ENCODE peak calls at places on chromosomes 4 and X, in nine cellular contexts. One of them, this sample, is unnamed. For H3K9me3, the result is how much of the 10 kb centered on the place peaks cover.

GRCh38 chr4:165208741-165209388 is 1.5 kb downstream of the KLHL2 start:
- DNase-seq in adipocyte: no peak
- DNase-seq in stomach: no peak
- DNase-seq in left lung: no peak
- DNase-seq in breast epithelium: no peak
- DNase-seq in tibial nerve: no peak
- DNase-seq in right atrium auricular region: no peak
- DNase-seq in PC-3: peak
- DNase-seq in body of pancreas: no peak
- DNase-seq in this sample: no peak

GRCh38 chrX:47224266-47224895 is 5.9 kb downstream of the CDK16 start:
- DNase-seq in adipocyte: no peak
- DNase-seq in stomach: no peak
- DNase-seq in left lung: no peak
- DNase-seq in breast epithelium: no peak
- DNase-seq in tibial nerve: no peak
- DNase-seq in right atrium auricular region: no peak
- DNase-seq in PC-3: no peak
- DNase-seq in body of pancreas: no peak
- DNase-seq in this sample: no peak

GRCh38 chr4:24978291-24979072 is 52.3 kb downstream of the LGI2 start:
- DNase-seq in adipocyte: no peak
- DNase-seq in stomach: no peak
- DNase-seq in left lung: no peak
- DNase-seq in breast epithelium: no peak
- DNase-seq in tibial nerve: peak
- DNase-seq in right atrium auricular region: no peak
- DNase-seq in PC-3: no peak
- DNase-seq in body of pancreas: no peak
- DNase-seq in this sample: no peak

GRCh38 chrX:110418220-110418856 is 59.7 kb downstream of the RTL9 start:
- DNase-seq in adipocyte: peak
- DNase-seq in stomach: peak
- DNase-seq in left lung: no peak
- DNase-seq in breast epithelium: no peak
- DNase-seq in tibial nerve: peak
- DNase-seq in right atrium auricular region: no peak
- DNase-seq in PC-3: peak
- DNase-seq in body of pancreas: peak
- DNase-seq in this sample: peak

GRCh38 chr4:162849922-162850321 is 316.8 kb downstream of the NAF1 start:
- DNase-seq in adipocyte: no peak
- DNase-seq in stomach: no peak
- DNase-seq in left lung: no peak
- DNase-seq in breast epithelium: no peak
- DNase-seq in tibial nerve: no peak
- DNase-seq in right atrium auricular region: no peak
- DNase-seq in PC-3: no peak
- DNase-seq in body of pancreas: no peak
- DNase-seq in this sample: no peak

GRCh38 chr4:138035781-138036258 is 206.3 kb downstream of the SLC7A11 start:
- DNase-seq in adipocyte: peak
- DNase-seq in stomach: no peak
- DNase-seq in left lung: no peak
- DNase-seq in breast epithelium: no peak
- DNase-seq in tibial nerve: peak
- DNase-seq in right atrium auricular region: no peak
- DNase-seq in PC-3: peak
- DNase-seq in body of pancreas: no peak
- DNase-seq in this sample: peak

GRCh38 chr4:18051281-18051680 is 29.7 kb upstream of the LCORL start:
- DNase-seq in adipocyte: peak
- DNase-seq in stomach: no peak
- DNase-seq in left lung: no peak
- DNase-seq in breast epithelium: no peak
- DNase-seq in tibial nerve: no peak
- DNase-seq in right atrium auricular region: no peak
- DNase-seq in PC-3: peak
- DNase-seq in body of pancreas: no peak
- DNase-seq in this sample: no peak

GRCh38 chrX:21912220-21912619 is 28.3 kb upstream of the SMS start:
- DNase-seq in adipocyte: no peak
- DNase-seq in stomach: no peak
- DNase-seq in left lung: no peak
- DNase-seq in breast epithelium: no peak
- DNase-seq in tibial nerve: no peak
- DNase-seq in right atrium auricular region: no peak
- DNase-seq in PC-3: no peak
- DNase-seq in body of pancreas: no peak
- DNase-seq in this sample: no peak

GRCh38 chrX:65463550-65463949 is 71.0 kb downstream of the LAS1L start:
- DNase-seq in adipocyte: peak
- DNase-seq in stomach: no peak
- DNase-seq in left lung: no peak
- DNase-seq in breast epithelium: no peak
- DNase-seq in tibial nerve: no peak
- DNase-seq in right atrium auricular region: no peak
- DNase-seq in PC-3: no peak
- DNase-seq in body of pancreas: no peak
- DNase-seq in this sample: no peak

GRCh38 chr4:61540944-61541343 is 340.8 kb downstream of the ADGRL3 start:
- DNase-seq in adipocyte: no peak
- DNase-seq in stomach: peak
- DNase-seq in left lung: no peak
- DNase-seq in breast epithelium: no peak
- DNase-seq in tibial nerve: no peak
- DNase-seq in right atrium auricular region: no peak
- DNase-seq in PC-3: no peak
- DNase-seq in body of pancreas: no peak
- DNase-seq in this sample: no peak

GRCh38 chr4:151541438-151542071 is 132.6 kb downstream of the FHIP1A start:
- DNase-seq in adipocyte: peak
- DNase-seq in stomach: no peak
- DNase-seq in left lung: no peak
- DNase-seq in breast epithelium: no peak
- DNase-seq in tibial nerve: no peak
- DNase-seq in right atrium auricular region: no peak
- DNase-seq in PC-3: peak
- DNase-seq in body of pancreas: no peak
- DNase-seq in this sample: peak

GRCh38 chr4:183354213-183354612 is 32.0 kb upstream of the CLDN24 start:
- DNase-seq in adipocyte: no peak
- DNase-seq in stomach: no peak
- DNase-seq in left lung: no peak
- DNase-seq in breast epithelium: no peak
- DNase-seq in tibial nerve: no peak
- DNase-seq in right atrium auricular region: no peak
- DNase-seq in PC-3: peak
- DNase-seq in body of pancreas: no peak
- DNase-seq in this sample: no peak

GRCh38 chrX:103200951-103201529 is 13.9 kb upstream of the BEX4 start:
- DNase-seq in adipocyte: no peak
- DNase-seq in stomach: no peak
- DNase-seq in left lung: no peak
- DNase-seq in breast epithelium: no peak
- DNase-seq in tibial nerve: no peak
- DNase-seq in right atrium auricular region: no peak
- DNase-seq in PC-3: no peak
- DNase-seq in body of pancreas: no peak
- DNase-seq in this sample: no peak

GRCh38 chr4:164485169-164485568 is 268.8 kb upstream of the SMIM31 start:
- DNase-seq in adipocyte: no peak
- DNase-seq in stomach: no peak
- DNase-seq in left lung: no peak
- DNase-seq in breast epithelium: no peak
- DNase-seq in tibial nerve: no peak
- DNase-seq in right atrium auricular region: no peak
- DNase-seq in PC-3: no peak
- DNase-seq in body of pancreas: no peak
- DNase-seq in this sample: no peak

GRCh38 chr4:2794707-2795557 is 2.0 kb downstream of the SH3BP2 start:
- DNase-seq in adipocyte: peak
- DNase-seq in stomach: peak
- DNase-seq in left lung: peak
- DNase-seq in breast epithelium: peak
- DNase-seq in tibial nerve: peak
- DNase-seq in right atrium auricular region: no peak
- DNase-seq in PC-3: no peak
- DNase-seq in body of pancreas: peak
- DNase-seq in this sample: no peak

DNA sequence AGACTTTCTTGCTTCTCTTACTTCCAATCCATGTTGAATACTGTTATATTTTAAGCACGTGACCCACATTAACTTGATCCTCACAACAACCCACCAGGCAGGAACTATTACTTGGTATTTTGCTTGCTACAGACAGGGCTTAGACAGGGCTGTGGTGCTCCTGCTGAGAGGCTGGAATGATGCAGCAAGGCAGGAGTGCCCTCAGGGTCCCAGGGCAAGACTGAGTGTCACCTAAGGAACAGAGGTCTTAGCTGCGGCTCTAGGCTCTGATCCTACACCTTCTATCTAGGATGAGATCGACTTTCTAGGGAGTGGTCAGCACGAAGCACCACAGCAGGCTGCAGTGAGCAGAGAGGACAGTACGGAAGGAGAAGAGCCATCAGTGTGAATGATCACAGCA is 20.0 kb downstream of the TAPT1 start:
- DNase-seq in adipocyte: no peak
- DNase-seq in stomach: no peak
- DNase-seq in left lung: no peak
- DNase-seq in breast epithelium: no peak
- DNase-seq in tibial nerve: no peak
- DNase-seq in right atrium auricular region: no peak
- DNase-seq in PC-3: no peak
- DNase-seq in body of pancreas: no peak
- DNase-seq in this sample: no peak
- H3K9me3 ChIP-seq in adipocyte: under half
- H3K9me3 ChIP-seq in stomach: under half
- H3K9me3 ChIP-seq in left lung: under half
- H3K9me3 ChIP-seq in breast epithelium: under half
- H3K9me3 ChIP-seq in tibial nerve: under half
- H3K9me3 ChIP-seq in right atrium auricular region: under half
- H3K9me3 ChIP-seq in PC-3: under half
- H3K9me3 ChIP-seq in body of pancreas: under half
- H3K9me3 ChIP-seq in this sample: under half

DNA sequence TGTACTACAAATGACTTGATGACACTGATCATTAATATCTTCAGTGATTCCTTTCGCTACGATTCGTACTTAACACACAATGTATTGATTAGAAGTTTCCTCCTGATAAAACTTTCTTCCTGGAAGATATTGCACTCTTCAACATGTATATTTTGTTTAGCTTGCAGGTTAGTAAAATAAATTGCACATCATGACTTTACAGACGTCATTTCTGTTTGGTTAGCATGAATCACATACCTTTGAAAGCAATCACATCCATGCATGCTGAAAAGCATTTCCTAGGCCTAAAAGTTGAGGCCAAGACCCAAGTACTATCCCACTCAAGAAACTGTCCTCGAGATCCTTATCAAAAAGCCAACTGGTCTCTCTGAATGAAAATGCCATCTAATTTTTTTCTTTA is 1841.0 kb upstream of the PCDH7 start:
- DNase-seq in adipocyte: peak
- DNase-seq in stomach: no peak
- DNase-seq in left lung: no peak
- DNase-seq in breast epithelium: no peak
- DNase-seq in tibial nerve: no peak
- DNase-seq in right atrium auricular region: no peak
- DNase-seq in PC-3: peak
- DNase-seq in body of pancreas: no peak
- DNase-seq in this sample: no peak
- H3K9me3 ChIP-seq in adipocyte: under half
- H3K9me3 ChIP-seq in stomach: under half
- H3K9me3 ChIP-seq in left lung: under half
- H3K9me3 ChIP-seq in breast epithelium: under half
- H3K9me3 ChIP-seq in tibial nerve: under half
- H3K9me3 ChIP-seq in right atrium auricular region: under half
- H3K9me3 ChIP-seq in PC-3: under half
- H3K9me3 ChIP-seq in body of pancreas: under half
- H3K9me3 ChIP-seq in this sample: under half

GRCh38 chrX:116972362-116972761 is 509.6 kb upstream of the CT83 start:
- DNase-seq in adipocyte: no peak
- DNase-seq in stomach: no peak
- DNase-seq in left lung: no peak
- DNase-seq in breast epithelium: no peak
- DNase-seq in tibial nerve: no peak
- DNase-seq in right atrium auricular region: no peak
- DNase-seq in PC-3: no peak
- DNase-seq in body of pancreas: no peak
- DNase-seq in this sample: no peak
- H3K9me3 ChIP-seq in adipocyte: under half
- H3K9me3 ChIP-seq in stomach: under half
- H3K9me3 ChIP-seq in left lung: under half
- H3K9me3 ChIP-seq in breast epithelium: under half
- H3K9me3 ChIP-seq in tibial nerve: under half
- H3K9me3 ChIP-seq in right atrium auricular region: under half
- H3K9me3 ChIP-seq in PC-3: under half
- H3K9me3 ChIP-seq in body of pancreas: under half
- H3K9me3 ChIP-seq in this sample: under half

GRCh38 chr4:271492-272103 is 33.7 kb downstream of the ZNF732 start:
- DNase-seq in adipocyte: no peak
- DNase-seq in stomach: no peak
- DNase-seq in left lung: no peak
- DNase-seq in breast epithelium: no peak
- DNase-seq in tibial nerve: no peak
- DNase-seq in right atrium auricular region: no peak
- DNase-seq in PC-3: no peak
- DNase-seq in body of pancreas: no peak
- DNase-seq in this sample: no peak
- H3K9me3 ChIP-seq in adipocyte: half or more
- H3K9me3 ChIP-seq in stomach: half or more
- H3K9me3 ChIP-seq in left lung: half or more
- H3K9me3 ChIP-seq in breast epithelium: half or more
- H3K9me3 ChIP-seq in tibial nerve: under half
- H3K9me3 ChIP-seq in right atrium auricular region: under half
- H3K9me3 ChIP-seq in PC-3: under half
- H3K9me3 ChIP-seq in body of pancreas: under half
- H3K9me3 ChIP-seq in this sample: under half

GRCh38 chrX:37722595-37722994 is 37.0 kb downstream of the XK start:
- DNase-seq in adipocyte: no peak
- DNase-seq in stomach: no peak
- DNase-seq in left lung: no peak
- DNase-seq in breast epithelium: no peak
- DNase-seq in tibial nerve: no peak
- DNase-seq in right atrium auricular region: no peak
- DNase-seq in PC-3: no peak
- DNase-seq in body of pancreas: no peak
- DNase-seq in this sample: no peak

GRCh38 chrX:37726346-37726745 is 40.8 kb downstream of the XK start:
- DNase-seq in adipocyte: no peak
- DNase-seq in stomach: no peak
- DNase-seq in left lung: no peak
- DNase-seq in breast epithelium: no peak
- DNase-seq in tibial nerve: no peak
- DNase-seq in right atrium auricular region: no peak
- DNase-seq in PC-3: no peak
- DNase-seq in body of pancreas: no peak
- DNase-seq in this sample: no peak
- H3K9me3 ChIP-seq in adipocyte: under half
- H3K9me3 ChIP-seq in stomach: under half
- H3K9me3 ChIP-seq in left lung: under half
- H3K9me3 ChIP-seq in breast epithelium: under half
- H3K9me3 ChIP-seq in tibial nerve: under half
- H3K9me3 ChIP-seq in right atrium auricular region: under half
- H3K9me3 ChIP-seq in PC-3: under half
- H3K9me3 ChIP-seq in body of pancreas: under half
- H3K9me3 ChIP-seq in this sample: under half

GRCh38 chr4:106114284-106114683 is 201.7 kb downstream of the TBCK start:
- DNase-seq in adipocyte: no peak
- DNase-seq in stomach: no peak
- DNase-seq in left lung: no peak
- DNase-seq in breast epithelium: no peak
- DNase-seq in tibial nerve: no peak
- DNase-seq in right atrium auricular region: no peak
- DNase-seq in PC-3: peak
- DNase-seq in body of pancreas: no peak
- DNase-seq in this sample: no peak
- H3K9me3 ChIP-seq in adipocyte: under half
- H3K9me3 ChIP-seq in stomach: half or more
- H3K9me3 ChIP-seq in left lung: under half
- H3K9me3 ChIP-seq in breast epithelium: under half
- H3K9me3 ChIP-seq in tibial nerve: under half
- H3K9me3 ChIP-seq in right atrium auricular region: under half
- H3K9me3 ChIP-seq in PC-3: under half
- H3K9me3 ChIP-seq in body of pancreas: under half
- H3K9me3 ChIP-seq in this sample: under half